ENCODE peak calls at places on chromosomes 13 and 19, in four cellular contexts. H is RWPE1, U is NCI-H1092, W is C1 segment of cervical spinal cord. I is an unnamed sample.

GRCh38 chr13:48446454-48446853 is 33.5 kb upstream of the LPAR6 start:
- DNase-seq in H (peak), U (no peak), W (no peak), I (no peak)

GRCh38 chr13:88429862-88430261 is 758.7 kb downstream of the SLITRK5 start:
- DNase-seq in H (no peak), U (no peak), W (no peak), I (no peak)

GRCh38 chr19:49763230-49763629 is at the start of gene TSKS:
- DNase-seq in H (no peak), U (no peak), W (no peak), I (no peak)

GRCh38 chr19:36115453-36116343 is at the start of gene TBCB:
- DNase-seq in H (peak), U (peak), W (no peak), I (no peak)

GRCh38 chr19:50024719-50025021 is 502 bp downstream of the VRK3 start:
- DNase-seq in H (no peak), U (no peak), W (no peak), I (no peak)

GRCh38 chr13:52968074-52968700 is 60.4 kb upstream of the OLFM4 start:
- DNase-seq in H (peak), U (peak), W (peak), I (peak)

GRCh38 chr13:90732049-90732448 is 615.4 kb upstream of the MIR17HG start:
- DNase-seq in H (no peak), U (no peak), W (no peak), I (no peak)

GRCh38 chr13:26186141-26186870 is 35.8 kb downstream of the RNF6 start:
- DNase-seq in H (peak), U (peak), W (peak), I (peak)

GRCh38 chr13:68535329-68535728 is 1305.2 kb upstream of the PCDH9 start:
- DNase-seq in H (no peak), U (no peak), W (no peak), I (no peak)

GRCh38 chr13:73061478-73062275 is 2.9 kb downstream of the KLF5 start:
- DNase-seq in H (no peak), U (no peak), W (no peak), I (peak)

GRCh38 chr13:53953205-53953604 is 924.6 kb downstream of the OLFM4 start:
- DNase-seq in H (no peak), U (peak), W (no peak), I (no peak)

I was measured in epithelial cell of prostate.